ENCODE peak calls at places on chromosomes 1 and 21, in six cellular contexts. B is M059J; A is PC-3; T is activated CD4-positive, CD25-positive, alpha-beta regulatory T cell; V is H1; Q is AG10803. U is an unnamed sample.
A peak's percentile ranks its signal among the peaks of the same experiment; 100 is the strongest.

GRCh38 chr1:63902844-63903589 is 129.2 kb downstream of the ROR1 start:
- DNase-seq in B (peak; percentile 55), A (peak; percentile 31), T (no peak), V (no peak), Q (peak; percentile 22), U (no peak)

GRCh38 chr1:8247821-8248436 is 70.0 kb upstream of the SLC45A1 start:
- DNase-seq in B (no peak), A (no peak), T (no peak), V (no peak), Q (no peak), U (no peak)

GRCh38 chr1:184296466-184297243 is 90.2 kb upstream of the C1orf21 start:
- DNase-seq in B (peak; percentile 81), A (no peak), T (no peak), V (no peak), Q (peak; percentile 94), U (no peak)

GRCh38 chr1:218499911-218500310 is 154.8 kb downstream of the TGFB2 start:
- DNase-seq in B (no peak), A (no peak), T (no peak), V (no peak), Q (no peak), U (no peak)

GRCh38 chr1:235972316-235973090 is 92.4 kb downstream of the NID1 start:
- DNase-seq in B (peak; percentile 78), A (peak; percentile 5), T (no peak), V (no peak), Q (peak; percentile 91), U (no peak)

GRCh38 chr21:29287383-29287782 is 11.3 kb upstream of the BACH1 start:
- DNase-seq in B (no peak), A (no peak), T (no peak), V (no peak), Q (peak; percentile 53), U (no peak)

GRCh38 chr1:172421974-172422604 is 1.6 kb downstream of the C1orf105 start:
- DNase-seq in B (no peak), A (no peak), T (no peak), V (no peak), Q (no peak), U (no peak)

GRCh38 chr1:184739070-184739469 is 15.6 kb downstream of the EDEM3 start:
- DNase-seq in B (no peak), A (no peak), T (no peak), V (no peak), Q (no peak), U (no peak)

GRCh38 chr1:115432061-115432460 is 94.0 kb upstream of the NGF start:
- DNase-seq in B (peak; percentile 23), A (peak; percentile 34), T (no peak), V (no peak), Q (peak; percentile 55), U (no peak)

U was measured in NCI-H187.